ENCODE peak calls at places on chromosomes 3 and 15, in four cellular contexts. E is PC-9, S is OCI-LY7, B is hepatocyte. U is an unnamed sample.

GRCh38 chr3:139758654-139759291 is 81.0 kb upstream of the NMNAT3 start:
- DNase-seq in E (no peak), S (no peak), B (no peak), U (no peak)

GRCh38 chr15:31799711-31800321 is 230.5 kb upstream of the CHRNA7 start:
- DNase-seq in E (no peak), S (no peak), B (no peak), U (peak; percentile 77)

GRCh38 chr15:41983621-41984571 is 11.5 kb upstream of the EHD4 start:
- DNase-seq in E (no peak), S (no peak), B (no peak), U (no peak)

GRCh38 chr3:141050576-141050912 is 603 bp upstream of the SPSB4 start:
- DNase-seq in E (no peak), S (no peak), B (no peak), U (no peak)

GRCh38 chr15:34241376-34242350 is 16.8 kb downstream of the EMC4 start:
- DNase-seq in E (no peak), S (peak; percentile 57), B (peak; percentile 53), U (no peak)

GRCh38 chr15:63565784-63566183 is 31.4 kb upstream of the FBXL22 start:
- DNase-seq in E (no peak), S (no peak), B (no peak), U (no peak)

GRCh38 chr15:71302861-71303410 is 187.7 kb downstream of the THSD4 start:
- DNase-seq in E (no peak), S (no peak), B (no peak), U (no peak)

GRCh38 chr15:99486371-99487336 is 79.1 kb upstream of the MEF2A start:
- DNase-seq in E (peak; percentile 52), S (no peak), B (peak; percentile 82), U (no peak)

GRCh38 chr15:73691398-73691797 is 7.2 kb downstream of the CD276 start:
- DNase-seq in E (no peak), S (no peak), B (peak; percentile 86), U (no peak)

GRCh38 chr15:73696641-73697001 is 12.4 kb downstream of the CD276 start:
- DNase-seq in E (no peak), S (no peak), B (no peak), U (no peak)

GRCh38 chr15:73697033-73697467 is 12.9 kb downstream of the CD276 start:
- DNase-seq in E (no peak), S (peak; percentile 74), B (peak; percentile 87), U (peak; percentile 38)

GRCh38 chr15:73695773-73696640 is 11.8 kb downstream of the CD276 start:
- DNase-seq in E (no peak), S (no peak), B (no peak), U (no peak)

DNA sequence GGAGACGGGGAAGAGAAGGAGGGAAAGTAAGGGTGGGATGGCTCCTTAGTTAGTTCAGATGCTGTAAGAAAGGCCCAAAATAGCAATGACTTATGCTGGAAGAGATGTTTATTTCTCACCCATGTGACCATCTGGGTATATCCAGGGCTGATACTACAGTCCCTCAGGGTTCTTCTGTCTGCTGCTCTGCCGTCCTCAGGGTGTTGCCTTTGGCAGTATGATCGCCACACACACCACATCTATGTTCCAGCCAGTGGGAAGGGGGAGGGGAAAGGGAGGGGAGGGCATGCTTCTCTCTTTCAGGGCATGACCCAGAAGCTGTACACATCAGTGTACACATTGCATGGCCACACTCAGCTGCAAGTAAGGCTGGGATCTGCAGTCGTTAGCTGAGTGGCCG is 10.2 kb downstream of the CD276 start:
- DNase-seq in E (no peak), S (no peak), B (no peak), U (no peak)
- H3K4me2 ChIP-seq in E (no peak overlapping the region), S (no peak overlapping the region), B (no peak overlapping the region), U (no peak overlapping the region)

GRCh38 chr3:42702982-42703694 is 540 bp upstream of the HHATL start:
- DNase-seq in E (no peak), S (no peak), B (no peak), U (no peak)

GRCh38 chr3:42701371-42702065 is 1.1 kb downstream of the HHATL start:
- DNase-seq in E (no peak), S (peak; percentile 27), B (peak; percentile 76), U (no peak)

GRCh38 chr3:42700366-42701288 is 2.0 kb downstream of the HHATL start:
- DNase-seq in E (no peak), S (no peak), B (no peak), U (no peak)

GRCh38 chr3:42703695-42704025 is 1.1 kb upstream of the HHATL start:
- DNase-seq in E (no peak), S (no peak), B (no peak), U (no peak)

DNA sequence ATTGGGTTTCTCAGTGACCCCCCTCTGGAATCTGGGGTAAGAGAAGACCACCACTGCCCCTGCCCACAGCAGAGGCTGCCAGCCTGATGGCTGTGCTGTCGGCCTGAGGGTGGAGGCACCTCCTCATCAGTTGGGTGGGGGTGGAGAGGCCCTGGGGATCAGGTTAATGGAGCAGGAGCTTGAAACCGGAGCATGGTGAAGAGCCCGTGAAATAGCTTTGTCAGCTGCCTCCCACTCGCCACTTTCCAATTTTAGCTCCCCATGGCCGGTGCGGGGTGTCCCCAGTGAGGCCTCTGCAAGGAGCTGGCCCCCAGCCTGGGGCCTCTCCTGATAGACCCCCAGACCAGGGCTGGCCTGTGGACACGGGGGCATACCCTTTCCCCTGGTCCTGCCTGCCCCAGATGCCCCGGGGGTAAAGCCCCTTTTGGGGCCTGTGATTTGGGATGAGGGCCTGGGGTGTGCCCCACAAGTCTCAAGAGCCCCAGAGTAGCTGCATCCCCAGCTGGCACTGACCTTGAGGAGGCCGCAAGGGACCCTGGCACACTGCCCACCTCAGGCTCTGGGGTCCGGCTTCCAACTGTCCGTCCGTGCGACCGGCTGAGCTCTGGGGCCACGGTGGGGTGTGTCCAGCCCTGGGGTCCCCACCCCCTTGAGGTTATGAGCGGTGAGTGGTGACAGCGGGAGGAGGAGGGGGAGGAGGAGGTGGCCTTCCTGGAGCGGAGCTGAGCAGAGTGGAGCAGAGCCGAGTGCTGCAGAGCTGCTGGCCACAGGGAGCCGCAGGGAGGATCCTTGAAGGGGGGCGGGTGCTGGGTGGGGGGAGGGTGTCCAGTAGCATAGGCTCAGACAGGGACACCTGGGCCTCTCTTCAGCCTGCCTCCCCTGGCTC is at the start of gene HHATL:
- DNase-seq in E (no peak), S (no peak), B (no peak), U (no peak)
- H3K4me2 ChIP-seq in E (no peak within 1 kb of the TSS), S (no peak within 1 kb of the TSS), B (no peak within 1 kb of the TSS), U (no peak within 1 kb of the TSS)

GRCh38 chr3:133301731-133302130 is 98.1 kb upstream of the BFSP2 start:
- DNase-seq in E (no peak), S (peak; percentile 11), B (no peak), U (no peak)
- H3K4me2 ChIP-seq in E (no peak overlapping the region), S (no peak overlapping the region), B (no peak overlapping the region), U (no peak overlapping the region)

GRCh38 chr15:77626002-77626401 is 6.7 kb downstream of the LINGO1 start:
- DNase-seq in E (no peak), S (no peak), B (no peak), U (no peak)

GRCh38 chr15:77628010-77628409 is 4.7 kb downstream of the LINGO1 start:
- DNase-seq in E (no peak), S (no peak), B (no peak), U (no peak)

GRCh38 chr15:77625376-77625775 is 7.3 kb downstream of the LINGO1 start:
- DNase-seq in E (no peak), S (no peak), B (no peak), U (no peak)

GRCh38 chr15:77627581-77627980 is 5.1 kb downstream of the LINGO1 start:
- DNase-seq in E (no peak), S (no peak), B (no peak), U (no peak)

DNA sequence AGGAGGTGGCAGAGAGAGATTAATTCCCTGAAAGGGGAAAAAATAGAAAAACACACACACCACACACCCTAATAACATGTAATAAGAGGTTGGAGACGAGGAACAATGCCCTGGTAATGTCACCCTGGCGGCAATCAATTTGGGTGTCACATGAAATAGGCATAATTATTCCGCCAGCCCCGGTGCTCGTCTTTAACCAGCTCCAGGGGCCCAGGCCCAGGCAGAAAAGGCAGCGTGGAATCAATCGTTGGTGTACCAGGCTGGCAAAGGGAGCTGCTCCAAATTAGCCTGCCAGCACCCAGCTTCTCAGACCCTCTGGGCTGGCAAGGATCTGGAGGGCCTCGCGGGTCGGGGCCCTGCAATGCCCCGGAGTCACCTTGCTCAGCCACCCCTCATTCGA is 5.6 kb downstream of the LINGO1 start:
- DNase-seq in E (no peak), S (no peak), B (no peak), U (no peak)
- H3K4me2 ChIP-seq in E (no peak overlapping the region), S (no peak overlapping the region), B (no peak overlapping the region), U (no peak overlapping the region)

GRCh38 chr3:12308517-12308916 is 19.6 kb downstream of the PPARG start:
- DNase-seq in E (peak; percentile 82), S (no peak), B (peak; percentile 36), U (peak; percentile 3)

GRCh38 chr3:12313519-12313918 is 24.6 kb downstream of the PPARG start:
- DNase-seq in E (no peak), S (no peak), B (no peak), U (no peak)

GRCh38 chr3:12316253-12316652 is 27.4 kb downstream of the PPARG start:
- DNase-seq in E (no peak), S (no peak), B (no peak), U (no peak)

GRCh38 chr3:12309716-12310115 is 20.8 kb downstream of the PPARG start:
- DNase-seq in E (no peak), S (no peak), B (no peak), U (no peak)

DNA sequence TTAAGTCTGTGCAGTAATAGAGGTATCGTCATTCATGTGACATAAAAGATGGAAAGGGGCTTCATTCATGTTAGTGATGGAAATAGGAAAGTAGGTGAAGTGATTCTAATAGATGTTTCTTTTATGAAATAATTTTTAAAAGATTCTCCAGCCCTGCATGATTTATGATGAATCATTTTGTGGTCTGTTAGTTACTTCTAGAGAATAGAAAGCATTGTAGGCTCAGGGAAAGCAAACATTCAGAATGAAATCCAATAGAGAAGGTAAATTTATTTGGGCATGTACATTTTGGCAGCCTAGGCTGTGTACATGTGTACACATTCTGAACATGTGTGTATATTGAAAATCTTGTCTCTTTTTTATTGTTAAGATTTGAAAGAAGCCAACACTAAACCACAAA is 23.1 kb downstream of the PPARG start:
- DNase-seq in E (no peak), S (no peak), B (no peak), U (no peak)
- H3K4me2 ChIP-seq in E (peak overlapping the region; percentile 9), S (no peak overlapping the region), B (no peak overlapping the region), U (no peak overlapping the region)

GRCh38 chr3:170585008-170585936 is 603 bp downstream of the SLC7A14 start:
- DNase-seq in E (no peak), S (no peak), B (no peak), U (no peak)

GRCh38 chr3:170589113-170589512 is 3.2 kb upstream of the SLC7A14 start:
- DNase-seq in E (no peak), S (no peak), B (no peak), U (no peak)

GRCh38 chr3:170585937-170586310 is at the start of gene SLC7A14:
- DNase-seq in E (no peak), S (no peak), B (no peak), U (no peak)

GRCh38 chr3:170579646-170580045 is 6.2 kb downstream of the SLC7A14 start:
- DNase-seq in E (no peak), S (no peak), B (no peak), U (no peak)

DNA sequence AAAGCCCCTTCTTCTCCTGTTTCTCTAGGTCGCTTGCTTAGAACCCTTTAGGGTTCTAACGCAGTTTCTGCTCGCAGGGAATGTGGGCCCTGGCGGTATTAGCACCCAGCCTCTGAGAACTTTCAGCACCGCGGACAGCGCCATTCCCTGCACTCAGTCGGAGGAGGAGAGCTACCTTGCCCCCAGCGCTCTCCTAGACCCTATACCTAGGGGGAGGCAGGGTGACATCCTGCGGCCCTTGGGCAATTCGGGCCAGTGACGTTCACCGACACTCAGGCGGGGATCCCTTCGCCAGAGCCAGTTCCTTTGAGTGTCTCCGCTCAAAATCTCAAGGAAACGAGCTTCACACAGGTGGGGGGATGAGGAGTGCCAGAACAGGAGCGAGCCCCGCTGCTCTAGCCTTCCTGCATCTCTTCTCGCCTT is 1.3 kb downstream of the SLC7A14 start:
- DNase-seq in E (no peak), S (peak; percentile 29), B (peak; percentile 91), U (no peak)
- H3K4me2 ChIP-seq in E (no peak overlapping the region), S (no peak overlapping the region), B (peak overlapping the region; percentile 80), U (no peak overlapping the region)